ENCODE peak calls at places on chromosomes 1 and 21, in seven cellular contexts. X, W, U, T, L, R and K are unnamed samples.

GRCh38 chr1:109438798-109439297 is 12.6 kb upstream of the PSMA5 start:
- DNase-seq in T (peak), U (no peak), X (peak), W (no peak), R (peak), L (no peak), K (peak)

GRCh38 chr1:48038273-48038767 is 41.1 kb upstream of the TRABD2B start:
- DNase-seq in U (no peak), W (no peak), L (no peak), T (no peak), X (no peak), R (no peak), K (no peak)

GRCh38 chr1:243849089-243850012 is 692 bp downstream of the AKT3 start:
- DNase-seq in L (peak), W (peak), T (peak), R (peak), X (peak), U (peak), K (peak)

GRCh38 chr1:31652891-31653489 is 8.3 kb upstream of the PEF1 start:
- DNase-seq in L (no peak), W (no peak), U (no peak), X (no peak), T (no peak), R (no peak), K (no peak)

GRCh38 chr21:33109574-33110339 is 39.8 kb downstream of the OLIG1 start:
- DNase-seq in R (no peak), U (no peak), T (no peak), W (no peak), X (no peak), L (peak), K (no peak)

GRCh38 chr1:205304695-205305070 is 16.9 kb downstream of the NUAK2 start:
- DNase-seq in T (no peak), X (no peak), R (no peak), L (no peak), W (no peak), U (no peak), K (no peak)

GRCh38 chr1:44641126-44642102 is 32.9 kb downstream of the TMEM53 start:
- DNase-seq in L (no peak), T (no peak), W (no peak), R (no peak), U (no peak), X (no peak), K (no peak)

GRCh38 chr1:205528887-205529825 is 24.7 kb downstream of the CDK18 start:
- DNase-seq in U (peak), L (peak), X (peak), W (peak), R (peak), T (no peak), K (peak)

GRCh38 chr1:170521818-170522217 is 10.1 kb upstream of the GORAB start:
- DNase-seq in L (no peak), T (peak), X (no peak), U (no peak), W (no peak), R (no peak), K (no peak)

GRCh38 chr21:46515109-46515508 is 56.4 kb downstream of the DIP2A start:
- DNase-seq in U (peak), W (no peak), T (peak), X (no peak), R (no peak), L (no peak), K (no peak)

GRCh38 chr21:34835526-34835925 is 166.7 kb downstream of the CLIC6 start:
- DNase-seq in X (no peak), W (peak), L (no peak), R (no peak), T (peak), U (no peak), K (no peak)

GRCh38 chr1:54546651-54547348 is 1.2 kb upstream of the ACOT11 start:
- DNase-seq in X (no peak), R (no peak), T (no peak), W (no peak), L (no peak), U (no peak), K (no peak)

GRCh38 chr1:207883660-207884245 is 27.2 kb downstream of the CD34 start:
- DNase-seq in W (no peak), R (no peak), T (no peak), X (no peak), U (no peak), L (no peak), K (no peak)

GRCh38 chr1:111615874-111616715 is 3.5 kb upstream of the RAP1A start:
- DNase-seq in U (no peak), R (peak), T (no peak), L (peak), W (no peak), X (no peak), K (no peak)

GRCh38 chr1:220484135-220484534 is 43.8 kb upstream of the MARK1 start:
- DNase-seq in L (no peak), W (no peak), T (no peak), U (no peak), R (no peak), X (no peak), K (no peak)

GRCh38 chr1:247376659-247377058 is 39.3 kb upstream of the NLRP3 start:
- DNase-seq in T (no peak), L (no peak), R (no peak), U (no peak), W (no peak), X (no peak), K (no peak)

GRCh38 chr1:3114131-3114744 is 45.2 kb downstream of the PRDM16 start:
- DNase-seq in X (no peak), L (no peak), W (no peak), U (no peak), T (no peak), R (no peak), K (no peak)

GRCh38 chr1:107669996-107670395 is 295.0 kb downstream of the VAV3 start:
- DNase-seq in W (peak), L (no peak), T (no peak), U (no peak), X (peak), R (peak), K (peak)

GRCh38 chr1:205545001-205545919 is 40.8 kb downstream of the CDK18 start:
- DNase-seq in W (no peak), L (no peak), T (no peak), R (no peak), X (no peak), U (no peak), K (no peak)

GRCh38 chr1:96416690-96417444 is 304.7 kb upstream of the PTBP2 start:
- DNase-seq in R (peak), W (no peak), U (no peak), L (no peak), X (no peak), T (peak), K (no peak)

GRCh38 chr1:116311756-116312691 is 61.0 kb upstream of the ATP1A1 start:
- DNase-seq in U (no peak), R (no peak), W (peak), L (no peak), T (no peak), X (no peak), K (no peak)

GRCh38 chr1:198449727-198450433 is 90.6 kb downstream of the ATP6V1G3 start:
- DNase-seq in T (peak), X (no peak), R (no peak), U (no peak), L (no peak), W (no peak), K (peak)

GRCh38 chr1:222284466-222284865 is 263.4 kb downstream of the HHIPL2 start:
- DNase-seq in X (no peak), U (no peak), R (no peak), T (no peak), W (no peak), L (no peak), K (no peak)

GRCh38 chr1:8424539-8425116 is 106.7 kb downstream of the SLC45A1 start:
- DNase-seq in T (no peak), X (peak), R (peak), W (no peak), L (peak), U (no peak), K (peak)

GRCh38 chr1:33296082-33296458 is 24.8 kb downstream of the A3GALT2 start:
- DNase-seq in U (no peak), L (no peak), X (no peak), W (no peak), R (no peak), T (no peak), K (no peak)

GRCh38 chr1:174165471-174166137 is 6.3 kb downstream of the RABGAP1L start:
- DNase-seq in U (no peak), R (peak), W (no peak), T (no peak), X (no peak), L (no peak), K (no peak)

GRCh38 chr1:93411000-93411399 is 36.9 kb upstream of the FNBP1L start:
- DNase-seq in U (no peak), R (no peak), L (no peak), X (no peak), T (no peak), W (no peak), K (no peak)

GRCh38 chr1:195820925-195821324 is 787.3 kb downstream of the KCNT2 start:
- DNase-seq in U (no peak), L (no peak), T (no peak), X (no peak), R (no peak), W (no peak), K (no peak)

GRCh38 chr1:92478393-92478792 is 8.3 kb downstream of the GFI1 start:
- DNase-seq in X (no peak), W (no peak), U (no peak), T (no peak), L (no peak), R (no peak), K (no peak)

GRCh38 chr1:216600730-216601426 is 122.4 kb downstream of the ESRRG start:
- DNase-seq in T (peak), W (peak), X (peak), U (peak), R (peak), L (peak), K (peak)

GRCh38 chr1:173049327-173049639 is 1.5 kb downstream of the TNFSF18 start:
- DNase-seq in T (no peak), L (no peak), R (no peak), X (no peak), U (no peak), W (no peak), K (no peak)

GRCh38 chr1:56573311-56573710 is 6.1 kb downstream of the PLPP3 start:
- DNase-seq in X (no peak), W (no peak), T (no peak), U (no peak), R (no peak), L (no peak), K (no peak)

GRCh38 chr1:93322349-93322748 is 23.4 kb upstream of the DR1 start:
- DNase-seq in W (no peak), R (no peak), X (no peak), L (no peak), T (no peak), U (no peak), K (no peak)

GRCh38 chr21:34129039-34129891 is 55.9 kb downstream of the MRPS6 start:
- DNase-seq in R (no peak), W (no peak), T (peak), X (no peak), L (peak), U (no peak), K (peak)

GRCh38 chr1:117930484-117930883 is 945 bp downstream of the WDR3 start:
- DNase-seq in W (no peak), R (no peak), L (no peak), T (peak), X (no peak), U (no peak), K (peak)